ENCODE peak calls at places on chromosomes 5 and 9, in nine cellular contexts. I, U, S, V, R, Z, O, D and P are unnamed samples.

GRCh38 chr9:114737118-114737517 is 55.1 kb upstream of the TEX48 start:
- DNase-seq in U (no peak), I (no peak), D (no peak), O (no peak), V (no peak), S (no peak), Z (no peak), R (no peak), P (no peak)

GRCh38 chr9:97555164-97555563 is 53.7 kb downstream of the TMOD1 start:
- DNase-seq in U (peak), S (peak), R (no peak), V (no peak), Z (no peak), D (peak), O (no peak), I (no peak), P (no peak)

GRCh38 chr9:33161011-33161588 is 6.0 kb downstream of the B4GALT1 start:
- DNase-seq in R (peak), I (peak), O (peak), D (peak), V (no peak), S (peak), Z (peak), U (peak), P (no peak)

GRCh38 chr5:150052326-150053230 is 33.8 kb downstream of the CSF1R start:
- DNase-seq in O (no peak), V (no peak), R (no peak), S (no peak), I (no peak), Z (no peak), U (no peak), D (no peak), P (no peak)

GRCh38 chr5:132639706-132640130 is 18.3 kb upstream of the IL13 start:
- DNase-seq in V (no peak), D (no peak), Z (no peak), O (no peak), U (no peak), S (no peak), I (no peak), R (no peak), P (no peak)

GRCh38 chr5:133716475-133717183 is 104.3 kb upstream of the FSTL4 start:
- DNase-seq in V (no peak), D (no peak), Z (no peak), O (no peak), I (no peak), S (no peak), R (no peak), U (no peak), P (no peak)

GRCh38 chr9:130421802-130422276 is 22.9 kb upstream of the ASS1 start:
- DNase-seq in S (no peak), U (no peak), I (peak), R (peak), O (peak), Z (no peak), V (peak), D (no peak), P (no peak)

GRCh38 chr9:20320921-20321320 is 301.4 kb downstream of the MLLT3 start:
- DNase-seq in R (peak), S (no peak), O (peak), V (no peak), Z (no peak), D (no peak), I (no peak), U (no peak), P (no peak)

GRCh38 chr9:37156781-37157356 is 36.5 kb downstream of the ZCCHC7 start:
- DNase-seq in I (no peak), D (no peak), U (no peak), Z (no peak), S (no peak), V (no peak), R (peak), O (no peak), P (no peak)

GRCh38 chr5:93582677-93583524 is at the start of gene NR2F1:
- DNase-seq in S (no peak), O (peak), Z (no peak), U (no peak), I (peak), V (peak), R (peak), D (peak), P (peak)

GRCh38 chr5:150588495-150588890 is 52.0 kb upstream of the SYNPO start:
- DNase-seq in Z (no peak), R (no peak), V (no peak), D (no peak), O (no peak), S (peak), I (no peak), U (no peak), P (no peak)

GRCh38 chr5:95759634-95760033 is 28.5 kb downstream of the RHOBTB3 start:
- DNase-seq in I (peak), R (no peak), S (no peak), V (no peak), O (no peak), D (no peak), U (no peak), Z (no peak), P (no peak)

GRCh38 chr9:19517202-19517942 is 108.6 kb downstream of the ACER2 start:
- DNase-seq in S (no peak), U (no peak), O (peak), I (no peak), D (no peak), Z (no peak), V (peak), R (peak), P (no peak)

GRCh38 chr5:39518516-39518915 is 93.7 kb upstream of the DAB2 start:
- DNase-seq in U (no peak), S (no peak), R (no peak), D (no peak), I (peak), O (peak), V (no peak), Z (no peak), P (no peak)

GRCh38 chr9:4829956-4830355 is 37.2 kb downstream of the RCL1 start:
- DNase-seq in V (no peak), Z (no peak), R (no peak), O (no peak), U (no peak), D (no peak), I (no peak), S (no peak), P (no peak)

GRCh38 chr5:102483736-102484135 is 15.1 kb downstream of the SLCO6A1 start:
- DNase-seq in S (no peak), D (no peak), O (peak), U (no peak), V (no peak), I (no peak), Z (no peak), R (peak), P (no peak)

DNA sequence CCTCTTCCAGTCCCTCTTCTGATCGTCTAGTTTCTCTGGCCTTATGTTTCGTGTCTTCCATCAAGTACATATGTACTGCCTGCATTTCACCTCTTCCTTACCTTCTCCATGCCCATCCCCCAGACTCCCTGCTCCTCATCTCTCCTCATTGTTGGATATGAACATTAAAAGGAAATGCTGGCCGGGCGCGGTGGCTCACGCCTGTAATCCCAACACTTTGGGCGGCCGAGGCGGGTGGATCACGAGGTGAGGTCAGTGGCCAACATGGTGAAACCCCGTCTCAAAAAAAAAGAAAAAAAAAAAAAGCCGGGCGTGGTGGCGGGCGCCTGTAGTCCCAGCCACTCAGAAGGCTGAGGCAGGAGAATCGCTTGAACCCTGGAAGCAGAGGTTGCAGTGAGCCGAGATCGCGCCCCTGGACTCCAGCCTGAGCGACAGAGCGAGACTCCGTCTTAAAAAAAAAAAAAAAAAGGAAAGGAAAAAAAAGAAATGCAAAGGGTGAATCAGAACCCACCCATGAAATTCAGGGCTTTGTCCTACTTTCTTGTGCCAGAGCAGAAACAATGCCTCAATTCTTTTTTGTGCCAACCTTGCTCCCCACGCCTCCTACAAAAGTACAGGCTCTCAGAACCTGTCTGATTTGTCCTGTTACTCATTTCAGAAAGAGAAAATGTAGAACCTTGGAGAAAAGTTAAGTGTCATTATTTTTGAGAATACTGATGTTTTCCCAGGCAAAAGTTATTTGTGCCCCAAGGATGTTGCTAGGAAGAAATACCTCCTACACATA is 1.5 kb upstream of the ZFR start:
- DNase-seq in V (no peak), I (no peak), S (no peak), U (no peak), R (peak), O (no peak), D (no peak), Z (no peak), P (no peak)
- TF ChIP-seq CTCF in V (no peak), I (no peak), S (no peak), U (no peak), R (no peak), O (no peak), D (no peak), Z (no peak), P (no peak)

GRCh38 chr5:171429543-171429910 is 10.1 kb downstream of the FGF18 start:
- DNase-seq in R (no peak), Z (no peak), D (no peak), U (no peak), I (no peak), V (no peak), S (peak), O (no peak), P (no peak)
- TF ChIP-seq CTCF in R (no peak), Z (no peak), D (no peak), U (no peak), I (no peak), V (no peak), S (no peak), O (no peak), P (no peak)

GRCh38 chr9:127066775-127067111 is 55.7 kb downstream of the ANGPTL2 start:
- DNase-seq in O (peak), R (no peak), U (no peak), D (no peak), I (no peak), Z (no peak), V (no peak), S (no peak), P (no peak)

GRCh38 chr9:127065592-127065991 is 56.8 kb downstream of the ANGPTL2 start:
- DNase-seq in U (no peak), S (no peak), O (peak), Z (no peak), R (peak), I (no peak), V (no peak), D (no peak), P (no peak)

GRCh38 chr9:127064335-127064734 is 58.1 kb downstream of the ANGPTL2 start:
- DNase-seq in O (no peak), I (no peak), D (no peak), R (no peak), U (no peak), S (no peak), Z (no peak), V (no peak), P (no peak)

GRCh38 chr9:127066060-127066774 is 56.2 kb downstream of the ANGPTL2 start:
- DNase-seq in U (no peak), O (peak), Z (no peak), D (no peak), V (no peak), S (no peak), R (no peak), I (no peak), P (no peak)

DNA sequence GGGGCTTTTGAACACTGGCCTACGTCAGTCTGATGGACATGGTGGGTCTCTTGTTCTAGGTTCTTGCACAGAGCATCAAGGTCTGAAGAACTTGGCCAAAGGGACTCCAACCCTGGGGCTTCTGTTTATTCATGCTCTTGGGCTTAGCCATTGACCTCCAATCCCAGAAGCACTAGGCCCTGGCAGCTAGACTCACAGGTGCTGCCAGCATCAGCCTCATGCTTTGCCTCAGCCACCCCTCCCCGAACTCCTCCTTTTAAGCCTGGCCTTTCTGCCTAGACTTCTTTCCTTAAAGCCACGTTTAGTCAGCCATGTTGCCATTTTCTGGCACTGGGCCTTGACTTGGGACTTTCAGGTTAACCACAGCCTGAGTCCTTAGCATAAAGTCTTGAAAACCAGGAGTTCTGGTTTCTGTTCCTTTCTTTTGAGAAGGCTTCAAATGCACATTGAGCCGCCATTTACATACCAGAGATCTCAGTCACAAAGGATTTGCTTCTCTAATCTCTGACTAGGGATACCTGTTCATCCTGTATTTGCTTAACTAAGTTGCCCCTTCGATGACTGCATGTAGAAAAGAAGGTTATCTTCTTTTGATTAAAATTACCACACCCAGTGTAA is 54.7 kb downstream of the ANGPTL2 start:
- DNase-seq in I (no peak), U (no peak), S (no peak), V (no peak), D (no peak), R (peak), Z (no peak), O (no peak), P (no peak)
- TF ChIP-seq CTCF in I (no peak), U (no peak), S (no peak), V (no peak), D (no peak), R (no peak), Z (no peak), O (no peak), P (no peak)

GRCh38 chr5:112604741-112605390 is 132.8 kb upstream of the APC start:
- DNase-seq in O (no peak), U (no peak), V (no peak), Z (no peak), D (no peak), I (no peak), S (no peak), R (no peak), P (no peak)
- TF ChIP-seq CTCF in O (no peak), U (peak), V (no peak), Z (peak), D (peak), I (no peak), S (no peak), R (no peak), P (peak)

GRCh38 chr9:133874659-133875058 is 117.5 kb downstream of the VAV2 start:
- DNase-seq in I (no peak), V (no peak), S (no peak), R (no peak), U (no peak), D (no peak), Z (no peak), O (no peak), P (no peak)

GRCh38 chr9:133876836-133877235 is 115.3 kb downstream of the VAV2 start:
- DNase-seq in Z (no peak), R (peak), S (no peak), U (no peak), I (no peak), V (no peak), O (peak), D (no peak), P (no peak)

GRCh38 chr9:133877327-133877726 is 114.8 kb downstream of the VAV2 start:
- DNase-seq in V (no peak), I (no peak), S (no peak), D (no peak), U (no peak), O (no peak), R (no peak), Z (no peak), P (no peak)

GRCh38 chr9:133875131-133875530 is 117.0 kb downstream of the VAV2 start:
- DNase-seq in U (no peak), I (no peak), V (no peak), O (no peak), R (no peak), S (no peak), Z (no peak), D (no peak), P (no peak)

GRCh38 chr9:133876144-133876543 is 116.0 kb downstream of the VAV2 start:
- DNase-seq in R (no peak), O (peak), D (no peak), V (peak), S (no peak), Z (no peak), U (no peak), I (no peak), P (peak)
- TF ChIP-seq CTCF in R (peak), O (peak), D (no peak), V (peak), S (no peak), Z (peak), U (no peak), I (peak), P (peak)

GRCh38 chr9:137305060-137305787 is 3.2 kb upstream of the NRARP start:
- DNase-seq in D (peak), I (no peak), V (peak), S (peak), U (peak), O (no peak), Z (peak), R (peak), P (no peak)
- TF ChIP-seq CTCF in D (no peak), I (peak), V (no peak), S (peak), U (peak), O (no peak), Z (peak), R (no peak), P (no peak)

DNA sequence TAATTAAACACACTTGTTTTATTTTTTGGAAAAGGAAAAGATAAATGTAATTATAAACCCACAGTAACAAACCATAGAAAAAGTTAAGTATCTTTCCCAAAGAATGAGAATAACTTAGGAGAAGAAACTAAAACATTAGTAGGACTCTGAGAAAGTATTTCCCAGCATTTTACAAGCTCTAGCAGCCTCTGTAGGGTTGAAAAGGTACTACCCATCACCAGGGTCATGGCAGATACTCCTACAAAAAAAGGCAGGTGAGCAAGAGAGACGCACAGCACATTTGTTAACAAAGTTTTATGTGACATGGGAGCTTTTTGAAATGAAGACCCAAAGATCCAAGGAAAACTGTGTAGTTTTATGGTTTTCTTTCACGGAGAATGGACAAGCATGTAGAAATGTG is 77.7 kb upstream of the FAM169A start:
- DNase-seq in I (no peak), R (no peak), U (no peak), S (no peak), V (no peak), O (no peak), Z (no peak), D (no peak), P (no peak)
- TF ChIP-seq CTCF in I (peak), R (no peak), U (no peak), S (no peak), V (no peak), O (no peak), Z (peak), D (no peak), P (peak)

GRCh38 chr9:91750343-91750742 is 199.7 kb downstream of the ROR2 start:
- DNase-seq in R (no peak), I (no peak), Z (no peak), S (no peak), V (no peak), O (no peak), U (no peak), D (no peak), P (no peak)
- TF ChIP-seq CTCF in R (no peak), I (peak), Z (no peak), S (no peak), V (no peak), O (no peak), U (no peak), D (no peak), P (no peak)

GRCh38 chr5:153629496-153629895 is 139.0 kb downstream of the GRIA1 start:
- DNase-seq in D (no peak), Z (no peak), S (no peak), I (no peak), O (no peak), V (no peak), U (no peak), R (no peak), P (no peak)
- TF ChIP-seq CTCF in D (no peak), Z (no peak), S (no peak), I (no peak), O (no peak), V (no peak), U (no peak), R (no peak), P (no peak)